ENCODE peak calls at places on chromosomes 6 and 20, in ten cellular contexts. F is naive thymus-derived CD4-positive, alpha-beta T cell; A is upper lobe of right lung; U is mesendoderm; B is CD8-positive, alpha-beta memory T cell; I is A673; J is fibroblast of lung; M is aorta; T is psoas muscle; W is MM.1S. O is an unnamed sample. For H3K4me1, H3K36me3 and H3K27me3, the result is how much of the 10 kb centered on the place peaks cover.

GRCh38 chr6:133099573-133099972 is 141.6 kb upstream of the EYA4 start:
- DNase-seq in U (peak), A (no peak), W (no peak), I (peak), B (no peak), T (no peak), M (no peak), J (peak), F (no peak), O (peak)

GRCh38 chr20:9329356-9330092 is 184.9 kb upstream of the LAMP5 start:
- DNase-seq in B (no peak), M (no peak), A (no peak), I (no peak), T (no peak), W (no peak), J (no peak), U (peak), F (no peak), O (no peak)

GRCh38 chr6:39830444-39830843 is 38.3 kb downstream of the DAAM2 start:
- DNase-seq in F (no peak), J (no peak), W (no peak), T (peak), B (no peak), U (no peak), M (no peak), I (no peak), A (no peak), O (no peak)

GRCh38 chr20:50605136-50605535 is 86.2 kb downstream of the RIPOR3 start:
- DNase-seq in B (no peak), M (no peak), W (no peak), J (no peak), T (no peak), F (no peak), I (no peak), U (no peak), A (no peak), O (no peak)

GRCh38 chr20:58125726-58126125 is 102.7 kb downstream of the ANKRD60 start:
- DNase-seq in F (no peak), W (peak), T (no peak), B (no peak), M (no peak), I (no peak), A (no peak), U (no peak), J (no peak), O (no peak)

GRCh38 chr20:43292221-43292620 is 102.5 kb upstream of the PTPRT start:
- DNase-seq in J (no peak), T (no peak), M (no peak), F (no peak), A (no peak), I (peak), U (no peak), B (no peak), W (no peak), O (no peak)

GRCh38 chr6:3348821-3349220 is 90.1 kb downstream of the PSMG4 start:
- DNase-seq in I (no peak), T (no peak), U (no peak), J (no peak), F (no peak), M (no peak), B (no peak), W (no peak), A (no peak), O (peak)

GRCh38 chr20:61875996-61876395 is 189.7 kb downstream of the TAF4 start:
- DNase-seq in B (no peak), A (no peak), U (no peak), M (no peak), F (no peak), I (no peak), W (no peak), J (no peak), T (no peak), O (no peak)

GRCh38 chr20:23636908-23637281 is 860 bp downstream of the CST3 start:
- DNase-seq in I (no peak), M (no peak), B (no peak), A (no peak), U (no peak), J (no peak), T (no peak), F (no peak), W (no peak), O (no peak)
- H3K4me1 ChIP-seq in I (under half), M (under half), B (under half), A (under half), U (under half), J (under half), T (half or more), F (under half), W (under half), O (under half)

GRCh38 chr20:33387177-33387576 is 14.1 kb downstream of the CDK5RAP1 start:
- DNase-seq in B (no peak), U (no peak), F (no peak), I (no peak), W (no peak), A (no peak), T (peak), J (peak), M (no peak), O (no peak)
- H3K36me3 ChIP-seq in B (under half), U (under half), F (half or more), I (under half), W (under half), A (half or more), T (under half), J (under half), M (under half), O (half or more)

DNA sequence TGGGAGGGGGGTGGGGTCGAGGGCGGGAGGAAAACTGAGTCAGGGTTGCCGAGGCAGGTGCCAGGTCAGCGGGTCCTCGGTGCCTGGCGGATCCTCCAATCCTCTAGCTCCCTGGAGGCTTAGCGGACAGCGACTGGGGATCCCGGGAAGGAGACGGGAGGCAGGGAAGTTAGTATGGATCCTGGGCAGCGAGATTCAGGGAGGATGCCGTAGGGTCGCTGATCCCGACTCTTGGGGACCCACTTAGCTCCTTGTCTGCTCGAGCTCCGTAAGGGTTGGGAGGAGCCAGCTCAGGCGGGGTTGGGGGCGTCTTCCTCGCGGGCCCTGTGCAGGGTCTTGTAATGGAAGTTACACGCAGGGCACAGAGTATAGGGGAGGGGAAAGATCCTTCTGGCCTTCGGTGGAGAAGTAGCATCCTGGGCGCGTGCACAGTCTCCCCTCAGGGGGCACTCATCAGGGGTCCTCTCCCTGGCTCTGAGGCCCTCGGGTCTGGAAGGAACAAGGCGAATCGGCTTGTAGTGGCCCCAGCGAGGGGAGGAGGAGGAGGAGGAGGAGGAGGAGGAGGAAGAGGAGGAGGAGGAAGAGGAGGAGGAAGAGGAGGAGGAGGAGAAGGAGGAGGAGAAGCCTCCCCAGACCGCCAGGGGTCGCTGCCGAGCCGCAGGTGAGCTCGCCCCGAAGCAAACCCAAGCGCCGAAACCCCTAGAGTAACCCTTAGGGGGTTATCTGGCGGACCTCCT is 6.4 kb upstream of the SLC12A5 start:
- DNase-seq in B (peak), T (peak), F (peak), J (no peak), I (peak), U (peak), M (peak), A (peak), W (peak), O (peak)
- H3K27me3 ChIP-seq in B (under half), T (half or more), F (under half), J (under half), I (under half), U (under half), M (under half), A (half or more), W (under half), O (under half)

DNA sequence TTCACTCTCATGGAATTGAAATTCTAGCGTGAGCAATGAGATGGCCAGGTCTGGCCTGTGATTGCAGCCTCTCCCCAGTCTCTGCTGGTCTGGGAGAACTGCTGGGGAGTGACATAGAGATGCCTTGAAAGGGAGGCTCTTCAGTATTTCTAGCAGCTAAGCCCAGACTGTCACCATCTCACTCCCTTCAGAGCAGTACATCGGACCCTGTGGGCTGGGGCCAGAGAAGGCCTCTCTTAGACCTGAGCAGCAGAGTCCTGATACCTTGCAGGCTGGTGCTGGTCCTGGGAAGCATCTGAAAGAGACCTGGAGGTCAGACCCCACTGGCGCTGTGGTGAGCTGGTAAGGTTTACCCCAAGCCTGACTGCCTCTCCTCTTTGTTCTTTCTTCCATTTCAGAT is 87.4 kb downstream of the TCP11 start:
- DNase-seq in U (no peak), B (no peak), M (no peak), F (no peak), W (no peak), I (no peak), J (no peak), A (no peak), T (no peak), O (no peak)
- H3K4me1 ChIP-seq in U (under half), B (under half), M (under half), F (under half), W (under half), I (under half), J (under half), A (under half), T (under half), O (under half)

O was measured in SJCRH30.